ENCODE peak calls at places on chromosomes 16 and 17, in five cellular contexts. One of them, this sample, is unnamed.

GRCh38 chr17:63927464-63928171 is 4.5 kb downstream of the CD79B start:
- DNase-seq in GM23338: no peak
- DNase-seq in uterus: no peak
- DNase-seq in lung: no peak
- DNase-seq in gastrocnemius medialis: no peak
- DNase-seq in this sample: no peak

GRCh38 chr16:68506331-68507053 is 32.6 kb upstream of the ZFP90 start:
- DNase-seq in GM23338: no peak
- DNase-seq in uterus: no peak
- DNase-seq in lung: no peak
- DNase-seq in gastrocnemius medialis: no peak
- DNase-seq in this sample: no peak

GRCh38 chr17:48499248-48499647 is 31.6 kb downstream of the HOXB1 start:
- DNase-seq in GM23338: no peak
- DNase-seq in uterus: no peak
- DNase-seq in lung: no peak
- DNase-seq in gastrocnemius medialis: no peak
- DNase-seq in this sample: no peak

GRCh38 chr17:76318586-76318985 is 10.5 kb upstream of the QRICH2 start:
- DNase-seq in GM23338: no peak
- DNase-seq in uterus: no peak
- DNase-seq in lung: no peak
- DNase-seq in gastrocnemius medialis: no peak
- DNase-seq in this sample: no peak

GRCh38 chr17:71052971-71053370 is 883.6 kb downstream of the KCNJ2 start:
- DNase-seq in GM23338: no peak
- DNase-seq in uterus: no peak
- DNase-seq in lung: no peak
- DNase-seq in gastrocnemius medialis: no peak
- DNase-seq in this sample: no peak

GRCh38 chr17:29747660-29748059 is 124.9 kb upstream of the CORO6 start:
- DNase-seq in GM23338: no peak
- DNase-seq in uterus: no peak
- DNase-seq in lung: no peak
- DNase-seq in gastrocnemius medialis: no peak
- DNase-seq in this sample: no peak

GRCh38 chr17:32285770-32286517 is 20.3 kb downstream of the RHBDL3 start:
- DNase-seq in GM23338: no peak
- DNase-seq in uterus: no peak
- DNase-seq in lung: no peak
- DNase-seq in gastrocnemius medialis: no peak
- DNase-seq in this sample: no peak

GRCh38 chr17:9912146-9913099 is 7.4 kb upstream of the RCVRN start:
- DNase-seq in GM23338: no peak
- DNase-seq in uterus: no peak
- DNase-seq in lung: no peak
- DNase-seq in gastrocnemius medialis: no peak
- DNase-seq in this sample: no peak

GRCh38 chr17:9432121-9432866 is 143.3 kb downstream of the STX8 start:
- DNase-seq in GM23338: no peak
- DNase-seq in uterus: no peak
- DNase-seq in lung: no peak
- DNase-seq in gastrocnemius medialis: no peak
- DNase-seq in this sample: no peak

GRCh38 chr16:87702325-87702811 is 63.4 kb downstream of the KLHDC4 start:
- DNase-seq in GM23338: peak; percentile 83
- DNase-seq in uterus: no peak
- DNase-seq in lung: no peak
- DNase-seq in gastrocnemius medialis: no peak
- DNase-seq in this sample: peak; percentile 44

GRCh38 chr17:59406808-59407381 is 75.4 kb downstream of the YPEL2 start:
- DNase-seq in GM23338: no peak
- DNase-seq in uterus: peak; percentile 30
- DNase-seq in lung: no peak
- DNase-seq in gastrocnemius medialis: no peak
- DNase-seq in this sample: no peak

GRCh38 chr17:78962345-78962983 is 17.3 kb downstream of the LGALS3BP start:
- DNase-seq in GM23338: no peak
- DNase-seq in uterus: no peak
- DNase-seq in lung: no peak
- DNase-seq in gastrocnemius medialis: no peak
- DNase-seq in this sample: no peak

DNA sequence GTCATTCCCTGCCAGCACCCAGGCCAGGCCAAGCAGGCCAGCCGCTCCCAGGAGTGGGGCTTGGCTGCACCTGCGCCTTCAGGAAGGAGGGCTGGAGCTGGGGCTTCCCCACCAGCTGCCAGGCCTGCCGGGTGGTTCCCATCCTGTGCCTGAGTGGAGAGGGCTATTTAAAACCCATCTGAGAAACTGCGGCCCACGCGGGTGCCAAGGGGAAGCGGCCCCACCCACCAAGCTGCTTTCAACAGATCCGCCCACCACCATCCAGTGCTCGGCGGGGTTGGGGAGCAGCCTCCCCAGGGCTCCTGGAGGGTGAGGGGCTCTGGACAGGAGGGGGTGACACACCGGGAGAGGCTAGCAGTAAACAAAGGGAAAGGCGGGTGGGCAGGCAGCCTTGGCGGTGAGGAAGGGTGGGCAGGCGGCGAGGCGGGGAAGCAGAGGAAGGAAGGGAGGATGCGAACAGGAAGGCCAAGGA is 3.6 kb downstream of the NTHL1 start:
- DNase-seq in GM23338: no peak
- DNase-seq in uterus: no peak
- DNase-seq in lung: peak; percentile 64
- DNase-seq in gastrocnemius medialis: no peak
- DNase-seq in this sample: no peak
- H3K4me3 ChIP-seq in GM23338: no peak overlapping the region
- H3K4me3 ChIP-seq in uterus: no peak overlapping the region
- H3K4me3 ChIP-seq in lung: no peak overlapping the region
- H3K4me3 ChIP-seq in gastrocnemius medialis: peak overlapping the region; percentile 4
- H3K4me3 ChIP-seq in this sample: no peak overlapping the region

GRCh38 chr17:74457146-74457819 is 9.2 kb upstream of the CD300A start:
- DNase-seq in GM23338: peak; percentile 89
- DNase-seq in uterus: peak; percentile 78
- DNase-seq in lung: peak; percentile 75
- DNase-seq in gastrocnemius medialis: peak; percentile 78
- DNase-seq in this sample: peak; percentile 86

GRCh38 chr17:74452841-74453661 is 13.4 kb upstream of the CD300A start:
- DNase-seq in GM23338: no peak
- DNase-seq in uterus: peak; percentile 55
- DNase-seq in lung: no peak
- DNase-seq in gastrocnemius medialis: peak; percentile 82
- DNase-seq in this sample: peak; percentile 73

GRCh38 chr17:74453665-74454196 is 12.7 kb upstream of the CD300A start:
- DNase-seq in GM23338: no peak
- DNase-seq in uterus: no peak
- DNase-seq in lung: peak; percentile 87
- DNase-seq in gastrocnemius medialis: peak; percentile 94
- DNase-seq in this sample: no peak

GRCh38 chr17:74454197-74455024 is 12.0 kb upstream of the CD300A start:
- DNase-seq in GM23338: peak; percentile 92
- DNase-seq in uterus: peak; percentile 90
- DNase-seq in lung: no peak
- DNase-seq in gastrocnemius medialis: peak; percentile 60
- DNase-seq in this sample: peak; percentile 97

GRCh38 chr17:74455025-74455585 is 11.3 kb upstream of the CD300A start:
- DNase-seq in GM23338: peak; percentile 44
- DNase-seq in uterus: peak; percentile 32
- DNase-seq in lung: no peak
- DNase-seq in gastrocnemius medialis: peak; percentile 40
- DNase-seq in this sample: no peak
- H3K27ac ChIP-seq in GM23338: no peak overlapping the region
- H3K27ac ChIP-seq in uterus: peak overlapping the region; percentile 81
- H3K27ac ChIP-seq in lung: peak overlapping the region; percentile 86
- H3K27ac ChIP-seq in gastrocnemius medialis: peak overlapping the region; percentile 97
- H3K27ac ChIP-seq in this sample: peak overlapping the region; percentile 91

GRCh38 chr17:50690887-50691549 is 16.7 kb downstream of the ANKRD40 start:
- DNase-seq in GM23338: no peak
- DNase-seq in uterus: no peak
- DNase-seq in lung: no peak
- DNase-seq in gastrocnemius medialis: no peak
- DNase-seq in this sample: no peak

GRCh38 chr17:50689956-50690886 is 17.5 kb downstream of the ANKRD40 start:
- DNase-seq in GM23338: peak; percentile 49
- DNase-seq in uterus: no peak
- DNase-seq in lung: no peak
- DNase-seq in gastrocnemius medialis: no peak
- DNase-seq in this sample: no peak

GRCh38 chr17:50691550-50692447 is 15.9 kb downstream of the ANKRD40 start:
- DNase-seq in GM23338: no peak
- DNase-seq in uterus: no peak
- DNase-seq in lung: peak; percentile 58
- DNase-seq in gastrocnemius medialis: no peak
- DNase-seq in this sample: no peak

GRCh38 chr17:50693041-50693682 is 14.6 kb downstream of the ANKRD40 start:
- DNase-seq in GM23338: no peak
- DNase-seq in uterus: no peak
- DNase-seq in lung: no peak
- DNase-seq in gastrocnemius medialis: no peak
- DNase-seq in this sample: no peak

GRCh38 chr17:50692448-50693040 is 15.2 kb downstream of the ANKRD40 start:
- DNase-seq in GM23338: no peak
- DNase-seq in uterus: no peak
- DNase-seq in lung: no peak
- DNase-seq in gastrocnemius medialis: no peak
- DNase-seq in this sample: no peak
- H3K36me3 ChIP-seq in GM23338: peaks cover 21% of the 10 kb centered on the region
- H3K36me3 ChIP-seq in uterus: no peaks in the 10 kb centered on the region
- H3K36me3 ChIP-seq in lung: peaks cover 22% of the 10 kb centered on the region
- H3K36me3 ChIP-seq in gastrocnemius medialis: peaks cover 53% of the 10 kb centered on the region
- H3K36me3 ChIP-seq in this sample: peaks cover 49% of the 10 kb centered on the region

DNA sequence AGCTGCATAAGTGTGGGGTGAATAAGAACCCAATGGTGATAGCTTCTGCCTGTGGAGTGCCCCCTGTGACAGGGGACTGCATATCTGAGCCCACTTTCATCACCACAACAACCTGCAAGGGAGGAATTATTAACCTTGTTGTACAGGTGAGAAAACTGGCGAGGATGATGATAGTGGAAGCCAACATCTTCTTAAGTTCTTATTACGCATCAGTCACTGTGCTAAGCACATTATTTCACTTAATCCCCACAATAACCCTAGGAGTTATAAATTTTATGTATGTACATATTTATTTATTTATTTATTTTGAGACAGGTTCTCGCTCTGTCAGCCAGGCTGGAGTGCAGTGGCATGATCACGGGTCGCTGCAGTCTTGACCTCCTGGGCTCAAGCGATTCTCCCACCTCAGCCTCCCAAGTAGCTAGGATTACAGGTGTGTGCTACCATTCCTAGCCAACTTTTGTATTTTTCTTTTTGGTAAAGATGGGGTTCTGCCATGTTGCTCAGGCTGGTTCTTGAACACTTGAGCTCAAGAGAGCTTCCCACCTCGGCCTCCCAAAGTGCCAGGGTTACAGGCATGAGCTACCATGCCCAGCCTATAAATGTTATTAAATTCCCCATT is 7.6 kb downstream of the PDILT start:
- DNase-seq in GM23338: no peak
- DNase-seq in uterus: no peak
- DNase-seq in lung: no peak
- DNase-seq in gastrocnemius medialis: no peak
- DNase-seq in this sample: no peak
- H3K4me3 ChIP-seq in GM23338: no peak overlapping the region
- H3K4me3 ChIP-seq in uterus: no peak overlapping the region
- H3K4me3 ChIP-seq in lung: no peak overlapping the region
- H3K4me3 ChIP-seq in gastrocnemius medialis: no peak overlapping the region
- H3K4me3 ChIP-seq in this sample: no peak overlapping the region

DNA sequence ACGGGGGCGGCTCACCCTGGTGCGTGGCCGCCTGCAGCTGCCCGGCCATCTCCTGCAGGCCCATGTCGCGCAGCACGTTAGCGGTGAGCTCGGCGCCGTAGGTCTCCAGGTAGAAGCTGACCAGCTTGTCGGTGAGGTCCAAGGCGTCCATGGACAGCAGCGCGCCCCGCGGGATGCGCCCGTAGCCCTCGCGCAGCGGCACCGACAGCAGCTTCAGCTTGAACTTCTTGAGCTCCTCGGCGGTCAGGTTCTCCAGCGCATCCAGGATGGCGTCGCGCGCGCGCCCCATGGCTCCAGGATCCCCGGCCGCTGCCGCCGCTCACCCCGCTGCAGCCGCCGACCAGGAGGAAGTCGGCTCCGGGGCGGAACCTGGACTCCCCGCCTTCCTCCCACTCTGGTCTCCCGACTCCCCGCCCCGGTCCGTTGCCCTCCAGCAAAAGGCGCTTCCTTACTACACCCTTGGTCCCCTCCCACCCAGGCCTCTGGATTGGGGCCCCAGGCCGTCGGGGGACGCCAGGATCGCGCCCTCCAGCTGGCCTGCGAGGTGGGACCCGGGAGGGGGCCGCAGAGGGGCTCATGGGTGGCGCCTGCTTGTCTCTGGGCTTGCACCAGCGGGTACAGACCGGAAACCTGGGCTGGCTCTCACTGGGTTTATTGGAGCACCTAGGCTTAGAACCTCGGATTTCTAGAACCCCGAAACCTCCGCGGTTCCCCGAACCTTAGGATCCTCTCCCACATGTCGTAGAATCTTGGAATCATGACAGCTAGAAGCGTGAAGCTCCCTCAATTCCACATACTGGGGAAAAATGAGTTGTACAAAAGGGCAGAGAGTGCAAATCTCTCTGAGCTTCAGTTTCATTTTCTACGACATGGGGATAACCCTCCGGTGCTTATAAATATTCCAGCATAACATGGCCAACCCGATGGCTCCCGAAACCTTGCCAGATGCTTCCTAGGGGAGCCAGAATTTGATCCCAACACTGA is at the start of gene PYCARD:
- DNase-seq in GM23338: peak; percentile 66
- DNase-seq in uterus: peak; percentile 38
- DNase-seq in lung: peak; percentile 66
- DNase-seq in gastrocnemius medialis: no peak
- DNase-seq in this sample: no peak
- H3K27ac ChIP-seq in GM23338: peak within 1 kb of the TSS; percentile 63
- H3K27ac ChIP-seq in uterus: peak within 1 kb of the TSS; percentile 60
- H3K27ac ChIP-seq in lung: peak within 1 kb of the TSS; percentile 86
- H3K27ac ChIP-seq in gastrocnemius medialis: peak within 1 kb of the TSS; percentile 67
- H3K27ac ChIP-seq in this sample: no peak within 1 kb of the TSS

GRCh38 chr17:2064511-2064910 is 9.6 kb downstream of the HIC1 start:
- DNase-seq in GM23338: no peak
- DNase-seq in uterus: peak; percentile 34
- DNase-seq in lung: no peak
- DNase-seq in gastrocnemius medialis: no peak
- DNase-seq in this sample: no peak
- H3K36me3 ChIP-seq in GM23338: no peaks in the 10 kb centered on the region
- H3K36me3 ChIP-seq in uterus: no peaks in the 10 kb centered on the region
- H3K36me3 ChIP-seq in lung: peaks cover 26% of the 10 kb centered on the region
- H3K36me3 ChIP-seq in gastrocnemius medialis: peaks cover 25% of the 10 kb centered on the region
- H3K36me3 ChIP-seq in this sample: peaks cover 53% of the 10 kb centered on the region

DNA sequence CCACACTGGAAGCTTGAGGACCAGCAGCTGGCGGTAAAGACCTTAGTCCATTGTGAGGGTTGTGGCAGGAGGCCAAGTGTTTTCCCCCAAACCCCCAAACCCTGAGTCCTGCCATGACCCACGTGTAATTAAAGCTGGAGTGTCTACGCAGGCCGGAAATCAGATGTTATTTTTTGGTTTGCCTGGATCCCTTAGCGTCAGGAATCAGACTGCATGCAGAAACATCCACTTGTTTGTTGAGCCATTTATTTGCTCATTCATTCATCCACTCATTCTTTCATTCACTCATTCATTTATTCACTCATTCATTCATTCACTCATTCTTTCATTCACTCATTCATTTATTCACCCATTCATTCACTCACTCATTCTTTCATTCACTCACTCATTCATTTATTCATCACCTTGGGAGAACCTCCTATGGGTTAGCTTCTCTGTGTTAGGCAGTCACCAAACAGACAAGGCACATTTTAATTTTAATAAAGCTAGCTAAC is 313.1 kb downstream of the MAF start:
- DNase-seq in GM23338: no peak
- DNase-seq in uterus: no peak
- DNase-seq in lung: no peak
- DNase-seq in gastrocnemius medialis: no peak
- DNase-seq in this sample: no peak
- H3K4me3 ChIP-seq in GM23338: no peak overlapping the region
- H3K4me3 ChIP-seq in uterus: peak overlapping the region; percentile 29
- H3K4me3 ChIP-seq in lung: no peak overlapping the region
- H3K4me3 ChIP-seq in gastrocnemius medialis: peak overlapping the region; percentile 34
- H3K4me3 ChIP-seq in this sample: no peak overlapping the region

This sample was measured in WERI-Rb-1.